ENCODE peak calls at places on chromosomes 6 and 20, in four cellular contexts. One of them, this sample, is unnamed.

GRCh38 chr6:96330884-96331283 is 190.7 kb upstream of the UFL1 start:
- DNase-seq in adrenal gland: no peak
- DNase-seq in brain microvascular endothelial cell: no peak
- DNase-seq in neuronal stem cell: no peak
- DNase-seq in this sample: no peak

GRCh38 chr20:34582911-34583310 is 24.4 kb downstream of the MAP1LC3A start:
- DNase-seq in adrenal gland: no peak
- DNase-seq in brain microvascular endothelial cell: no peak
- DNase-seq in neuronal stem cell: no peak
- DNase-seq in this sample: no peak

GRCh38 chr6:22117663-22118062 is 179.2 kb downstream of the PRL start:
- DNase-seq in adrenal gland: no peak
- DNase-seq in brain microvascular endothelial cell: no peak
- DNase-seq in neuronal stem cell: no peak
- DNase-seq in this sample: no peak

GRCh38 chr6:30985490-30985889 is 2.0 kb downstream of the MUC21 start:
- DNase-seq in adrenal gland: no peak
- DNase-seq in brain microvascular endothelial cell: no peak
- DNase-seq in neuronal stem cell: no peak
- DNase-seq in this sample: no peak

GRCh38 chr6:17842934-17843821 is 136.5 kb upstream of the NUP153 start:
- DNase-seq in adrenal gland: no peak
- DNase-seq in brain microvascular endothelial cell: no peak
- DNase-seq in neuronal stem cell: no peak
- DNase-seq in this sample: no peak

GRCh38 chr20:57391439-57392129 is 388 bp downstream of the RBM38 start:
- DNase-seq in adrenal gland: no peak
- DNase-seq in brain microvascular endothelial cell: no peak
- DNase-seq in neuronal stem cell: no peak
- DNase-seq in this sample: no peak

GRCh38 chr20:6036213-6036612 is 17.6 kb downstream of the LRRN4 start:
- DNase-seq in adrenal gland: no peak
- DNase-seq in brain microvascular endothelial cell: no peak
- DNase-seq in neuronal stem cell: no peak
- DNase-seq in this sample: no peak

GRCh38 chr20:25043499-25044260 is 14.3 kb downstream of the ACSS1 start:
- DNase-seq in adrenal gland: no peak
- DNase-seq in brain microvascular endothelial cell: no peak
- DNase-seq in neuronal stem cell: no peak
- DNase-seq in this sample: no peak

GRCh38 chr6:138570716-138571020 is 71.4 kb upstream of the NHSL1 start:
- DNase-seq in adrenal gland: no peak
- DNase-seq in brain microvascular endothelial cell: no peak
- DNase-seq in neuronal stem cell: peak
- DNase-seq in this sample: no peak

GRCh38 chr6:100412872-100413271 is 51.8 kb downstream of the SIM1 start:
- DNase-seq in adrenal gland: no peak
- DNase-seq in brain microvascular endothelial cell: no peak
- DNase-seq in neuronal stem cell: no peak
- DNase-seq in this sample: no peak

GRCh38 chr20:3846740-3847418 is at the start of gene MAVS:
- DNase-seq in adrenal gland: peak
- DNase-seq in brain microvascular endothelial cell: peak
- DNase-seq in neuronal stem cell: peak
- DNase-seq in this sample: peak

GRCh38 chr20:7003598-7003997 is 236.1 kb downstream of the BMP2 start:
- DNase-seq in adrenal gland: no peak
- DNase-seq in brain microvascular endothelial cell: no peak
- DNase-seq in neuronal stem cell: no peak
- DNase-seq in this sample: no peak

GRCh38 chr6:4560225-4561077 is 215.8 kb upstream of the CDYL start:
- DNase-seq in adrenal gland: no peak
- DNase-seq in brain microvascular endothelial cell: no peak
- DNase-seq in neuronal stem cell: no peak
- DNase-seq in this sample: no peak

GRCh38 chr20:53574259-53574789 is 19.3 kb downstream of the ZNF217 start:
- DNase-seq in adrenal gland: no peak
- DNase-seq in brain microvascular endothelial cell: no peak
- DNase-seq in neuronal stem cell: no peak
- DNase-seq in this sample: no peak

GRCh38 chr6:21383499-21384085 is 210.0 kb upstream of the SOX4 start:
- DNase-seq in adrenal gland: no peak
- DNase-seq in brain microvascular endothelial cell: no peak
- DNase-seq in neuronal stem cell: no peak
- DNase-seq in this sample: no peak

GRCh38 chr20:25573288-25574251 is 11.8 kb downstream of the NINL start:
- DNase-seq in adrenal gland: no peak
- DNase-seq in brain microvascular endothelial cell: peak
- DNase-seq in neuronal stem cell: no peak
- DNase-seq in this sample: no peak

GRCh38 chr20:33450867-33451266 is 7.3 kb upstream of the SNTA1 start:
- DNase-seq in adrenal gland: peak
- DNase-seq in brain microvascular endothelial cell: peak
- DNase-seq in neuronal stem cell: no peak
- DNase-seq in this sample: no peak

DNA sequence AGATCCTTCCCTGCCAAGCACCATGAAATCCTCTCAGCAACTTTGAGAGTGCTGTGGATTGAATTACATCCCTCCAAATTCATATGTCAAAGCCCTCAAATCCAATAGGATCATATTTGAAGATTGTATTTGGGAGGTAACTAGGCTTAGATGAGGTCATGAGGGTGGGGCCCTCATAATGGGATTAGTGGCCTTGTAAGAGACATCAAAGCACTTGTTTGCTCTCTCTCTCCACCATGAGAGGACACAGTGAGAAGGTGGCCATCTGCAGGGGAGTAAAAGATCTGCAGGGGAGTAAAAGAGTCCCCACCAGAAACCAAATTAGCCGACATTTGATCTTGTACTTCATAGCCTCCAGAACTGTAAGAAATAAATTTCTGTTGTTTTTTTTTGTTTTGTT is 298.2 kb downstream of the SAMD5 start:
- DNase-seq in adrenal gland: no peak
- DNase-seq in brain microvascular endothelial cell: no peak
- DNase-seq in neuronal stem cell: no peak
- DNase-seq in this sample: no peak
- H3K4me3 ChIP-seq in adrenal gland: no peak
- H3K4me3 ChIP-seq in brain microvascular endothelial cell: no peak
- H3K4me3 ChIP-seq in neuronal stem cell: no peak
- H3K4me3 ChIP-seq in this sample: no peak

GRCh38 chr20:19890358-19891117 is 126.6 kb upstream of the NAA20 start:
- DNase-seq in adrenal gland: no peak
- DNase-seq in brain microvascular endothelial cell: no peak
- DNase-seq in neuronal stem cell: no peak
- DNase-seq in this sample: no peak
- H3K4me3 ChIP-seq in adrenal gland: no peak
- H3K4me3 ChIP-seq in brain microvascular endothelial cell: no peak
- H3K4me3 ChIP-seq in neuronal stem cell: no peak
- H3K4me3 ChIP-seq in this sample: no peak

GRCh38 chr6:121652223-121652622 is 216.8 kb downstream of the GJA1 start:
- DNase-seq in adrenal gland: no peak
- DNase-seq in brain microvascular endothelial cell: no peak
- DNase-seq in neuronal stem cell: no peak
- DNase-seq in this sample: no peak

GRCh38 chr6:121653624-121654008 is 218.2 kb downstream of the GJA1 start:
- DNase-seq in adrenal gland: peak
- DNase-seq in brain microvascular endothelial cell: no peak
- DNase-seq in neuronal stem cell: no peak
- DNase-seq in this sample: no peak

GRCh38 chr6:121649951-121650350 is 214.5 kb downstream of the GJA1 start:
- DNase-seq in adrenal gland: no peak
- DNase-seq in brain microvascular endothelial cell: no peak
- DNase-seq in neuronal stem cell: no peak
- DNase-seq in this sample: no peak

GRCh38 chr6:121651420-121651819 is 216.0 kb downstream of the GJA1 start:
- DNase-seq in adrenal gland: no peak
- DNase-seq in brain microvascular endothelial cell: peak
- DNase-seq in neuronal stem cell: no peak
- DNase-seq in this sample: no peak

DNA sequence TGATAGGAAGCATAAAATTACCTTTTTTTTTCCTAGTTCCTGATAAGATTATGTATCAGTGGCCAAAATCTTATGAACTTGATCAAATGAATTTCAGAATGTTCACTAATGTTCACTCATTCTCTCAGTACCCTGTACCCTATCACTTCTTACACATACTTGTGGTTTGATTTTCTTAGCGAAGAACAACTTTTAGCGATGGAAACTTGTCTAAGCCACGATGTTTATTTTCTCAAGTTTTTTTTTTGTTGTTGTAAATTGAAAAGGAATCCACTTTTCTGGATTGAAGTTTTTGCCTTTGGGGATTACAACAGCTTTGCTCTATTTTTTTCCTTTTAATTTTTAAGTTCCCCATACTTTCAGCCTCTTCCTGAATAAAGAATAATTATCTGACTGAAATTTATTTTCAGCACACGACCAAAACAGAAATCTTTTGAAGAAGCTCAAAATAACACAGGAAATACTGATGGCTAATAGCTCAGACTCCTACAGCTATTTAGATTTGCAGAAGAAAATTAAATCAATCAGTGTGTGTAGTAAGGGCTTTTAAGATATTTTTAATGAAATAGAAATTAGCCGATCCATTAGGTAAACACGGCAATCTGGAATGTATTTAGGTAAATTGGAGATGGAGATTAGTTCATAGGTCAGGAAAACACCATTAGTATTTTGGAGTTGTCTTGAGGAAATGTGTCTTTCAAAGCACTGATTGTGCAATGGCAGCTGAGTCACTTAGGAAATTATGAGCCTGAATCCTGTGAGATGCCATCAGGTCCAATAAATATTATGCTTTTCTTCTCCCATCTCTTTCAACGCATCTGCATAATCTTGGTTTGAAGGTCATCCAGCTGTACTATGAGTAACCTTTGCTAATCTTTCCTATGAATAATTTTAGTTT is 217.5 kb downstream of the GJA1 start:
- DNase-seq in adrenal gland: peak
- DNase-seq in brain microvascular endothelial cell: peak
- DNase-seq in neuronal stem cell: no peak
- DNase-seq in this sample: no peak
- H3K4me3 ChIP-seq in adrenal gland: no peak
- H3K4me3 ChIP-seq in brain microvascular endothelial cell: no peak
- H3K4me3 ChIP-seq in neuronal stem cell: no peak
- H3K4me3 ChIP-seq in this sample: no peak

DNA sequence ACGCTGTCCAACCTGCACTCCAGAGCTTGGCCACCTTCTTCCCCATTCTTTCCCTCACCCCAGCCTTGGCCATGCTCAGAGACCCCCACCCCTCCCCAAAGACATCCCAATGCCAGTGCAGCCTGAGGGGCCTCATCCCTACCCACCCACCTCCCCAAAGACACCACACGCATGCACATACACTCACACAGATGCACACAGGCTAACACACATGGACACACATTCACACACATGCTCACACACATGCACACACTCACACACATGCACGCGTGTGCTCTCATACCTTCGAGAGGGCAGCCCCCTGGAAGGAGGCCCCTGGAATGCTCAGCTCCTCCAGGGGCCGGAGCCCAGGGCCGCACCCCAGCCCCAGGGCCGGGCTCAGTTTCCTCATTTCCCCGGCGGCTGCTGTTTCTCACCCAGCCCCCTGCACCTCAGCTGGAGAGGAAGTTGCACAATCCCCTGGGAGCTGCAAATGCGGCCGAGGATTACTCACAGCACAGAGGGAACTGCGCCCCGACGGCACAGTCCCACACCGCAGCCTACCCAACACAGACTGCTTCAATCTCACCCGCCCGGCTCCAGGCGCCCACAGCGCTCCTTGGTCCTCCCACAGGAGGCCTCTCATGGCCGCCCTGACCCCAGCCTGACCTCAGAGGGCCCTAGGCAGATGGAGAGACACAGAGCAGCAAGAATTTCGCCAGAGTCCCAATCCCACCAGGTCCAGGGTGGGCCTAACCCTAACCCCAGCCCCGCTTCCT is 12.1 kb downstream of the TFEB start:
- DNase-seq in adrenal gland: peak
- DNase-seq in brain microvascular endothelial cell: peak
- DNase-seq in neuronal stem cell: no peak
- DNase-seq in this sample: no peak
- H3K4me3 ChIP-seq in adrenal gland: no peak
- H3K4me3 ChIP-seq in brain microvascular endothelial cell: peak
- H3K4me3 ChIP-seq in neuronal stem cell: no peak
- H3K4me3 ChIP-seq in this sample: no peak

DNA sequence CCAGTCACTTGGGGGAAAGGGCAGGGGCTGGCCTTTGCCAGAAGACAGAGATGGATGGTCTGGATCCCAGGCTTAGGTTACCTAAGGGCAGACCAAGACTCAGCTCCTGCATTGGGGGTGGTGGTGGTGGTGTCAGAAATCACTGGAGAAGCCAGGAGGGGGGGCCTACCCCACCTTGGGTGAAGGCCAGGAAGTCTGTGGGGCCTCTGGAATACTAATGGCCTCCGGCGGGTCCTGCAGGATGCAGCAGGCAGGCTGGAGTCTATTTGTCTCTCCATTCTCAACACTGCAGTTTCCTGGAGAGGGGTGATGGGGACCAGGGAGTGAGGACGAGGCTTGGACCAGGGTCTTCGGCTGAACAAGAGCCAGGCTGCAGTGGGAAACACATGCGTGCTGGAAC is 32.9 kb downstream of the CD40 start:
- DNase-seq in adrenal gland: no peak
- DNase-seq in brain microvascular endothelial cell: no peak
- DNase-seq in neuronal stem cell: no peak
- DNase-seq in this sample: no peak
- H3K4me3 ChIP-seq in adrenal gland: no peak
- H3K4me3 ChIP-seq in brain microvascular endothelial cell: no peak
- H3K4me3 ChIP-seq in neuronal stem cell: no peak
- H3K4me3 ChIP-seq in this sample: no peak

GRCh38 chr6:32181890-32182529 is 2.0 kb downstream of the AGER start:
- DNase-seq in adrenal gland: no peak
- DNase-seq in brain microvascular endothelial cell: no peak
- DNase-seq in neuronal stem cell: no peak
- DNase-seq in this sample: no peak
- H3K4me3 ChIP-seq in adrenal gland: no peak
- H3K4me3 ChIP-seq in brain microvascular endothelial cell: no peak
- H3K4me3 ChIP-seq in neuronal stem cell: no peak
- H3K4me3 ChIP-seq in this sample: no peak

This sample was measured in NT2/D1.